ENCODE peak calls at places on chromosomes 6 and 20, in six cellular contexts. E, M, G, H, J and D are unnamed samples.

GRCh38 chr20:57388953-57389694 is 2.1 kb upstream of the RBM38 start:
- DNase-seq in E (peak; percentile 15), M (peak; percentile 58), G (peak; percentile 52), H (peak; percentile 65), J (peak; percentile 81), D (peak; percentile 80)

GRCh38 chr6:53236241-53236640 is 87.6 kb upstream of the GCM1 start:
- DNase-seq in E (no peak), M (no peak), G (no peak), H (no peak), J (no peak), D (no peak)

GRCh38 chr20:12152996-12153395 is 235.3 kb downstream of the BTBD3 start:
- DNase-seq in E (peak; percentile 90), M (peak; percentile 85), G (no peak), H (no peak), J (no peak), D (no peak)

GRCh38 chr6:144637535-144637934 is 352.4 kb downstream of the UTRN start:
- DNase-seq in E (no peak), M (no peak), G (no peak), H (no peak), J (no peak), D (no peak)

GRCh38 chr6:85459224-85459901 is 9.5 kb downstream of the NT5E start:
- DNase-seq in E (peak; percentile 82), M (peak; percentile 68), G (no peak), H (no peak), J (no peak), D (no peak)

GRCh38 chr6:117840541-117840983 is 66.5 kb upstream of the SLC35F1 start:
- DNase-seq in E (peak; percentile 36), M (peak; percentile 57), G (peak; percentile 47), H (peak; percentile 5), J (no peak), D (no peak)

GRCh38 chr6:42260972-42261371 is 43.3 kb upstream of the MRPS10 start:
- DNase-seq in E (no peak), M (peak; percentile 29), G (peak; percentile 17), H (no peak), J (peak; percentile 86), D (peak; percentile 73)

GRCh38 chr20:17961600-17961965 is 7.0 kb downstream of the SNX5 start:
- DNase-seq in E (peak; percentile 33), M (no peak), G (no peak), H (no peak), J (no peak), D (no peak)

GRCh38 chr20:25195962-25196700 is 619 bp downstream of the ENTPD6 start:
- DNase-seq in E (peak; percentile 5), M (peak; percentile 39), G (no peak), H (peak; percentile 58), J (peak; percentile 74), D (peak; percentile 52)

GRCh38 chr6:101722991-101723579 is 329.6 kb downstream of the GRIK2 start:
- DNase-seq in E (peak; percentile 98), M (peak; percentile 82), G (no peak), H (peak; percentile 2), J (no peak), D (no peak)

GRCh38 chr6:157594292-157594691 is 213.3 kb downstream of the ZDHHC14 start:
- DNase-seq in E (no peak), M (no peak), G (no peak), H (no peak), J (no peak), D (no peak)

GRCh38 chr6:140490086-140490485 is 1115.6 kb upstream of the CITED2 start:
- DNase-seq in E (peak; percentile 56), M (no peak), G (no peak), H (no peak), J (no peak), D (no peak)

GRCh38 chr20:25459916-25460590 is 52.6 kb downstream of the GINS1 start:
- DNase-seq in E (no peak), M (no peak), G (no peak), H (no peak), J (no peak), D (no peak)

GRCh38 chr20:36408219-36408618 is 102.1 kb downstream of the DLGAP4 start:
- DNase-seq in E (peak; percentile 28), M (no peak), G (no peak), H (no peak), J (no peak), D (no peak)

GRCh38 chr6:117549606-117550005 is 52.7 kb downstream of the GOPC start:
- DNase-seq in E (no peak), M (no peak), G (no peak), H (no peak), J (no peak), D (no peak)

GRCh38 chr20:47352332-47353223 is 3.9 kb downstream of the ZMYND8 start:
- DNase-seq in E (no peak), M (no peak), G (no peak), H (no peak), J (no peak), D (no peak)

GRCh38 chr6:11770546-11771466 is 7.8 kb downstream of the ADTRP start:
- DNase-seq in E (peak; percentile 100), M (peak; percentile 100), G (no peak), H (peak; percentile 93), J (peak; percentile 48), D (peak; percentile 64)

GRCh38 chr6:37137881-37138568 is 31.9 kb upstream of the PIM1 start:
- DNase-seq in E (peak; percentile 83), M (peak; percentile 91), G (no peak), H (peak; percentile 55), J (peak; percentile 60), D (peak; percentile 94)

GRCh38 chr6:149248688-149249369 is 68.7 kb upstream of the TAB2 start:
- DNase-seq in E (no peak), M (no peak), G (no peak), H (no peak), J (no peak), D (no peak)

GRCh38 chr20:61760321-61761112 is 305.2 kb downstream of the TAF4 start:
- DNase-seq in E (no peak), M (no peak), G (no peak), H (no peak), J (no peak), D (no peak)

GRCh38 chr6:129312865-129313264 is 397.1 kb downstream of the ARHGAP18 start:
- DNase-seq in E (peak; percentile 78), M (peak; percentile 14), G (no peak), H (peak; percentile 62), J (no peak), D (no peak)

GRCh38 chr6:37580164-37580955 is 80.7 kb upstream of the CCDC167 start:
- DNase-seq in E (no peak), M (no peak), G (no peak), H (no peak), J (no peak), D (no peak)

GRCh38 chr6:13395272-13396237 is 67.2 kb upstream of the TBC1D7 start:
- DNase-seq in E (peak; percentile 83), M (peak; percentile 77), G (no peak), H (no peak), J (no peak), D (no peak)

GRCh38 chr6:42569102-42570028 is 5.5 kb downstream of the UBR2 start:
- DNase-seq in E (peak; percentile 95), M (peak; percentile 85), G (no peak), H (peak; percentile 12), J (no peak), D (no peak)

GRCh38 chr6:61867635-61868034 is 418.4 kb downstream of the KHDRBS2 start:
- DNase-seq in E (no peak), M (no peak), G (no peak), H (no peak), J (no peak), D (no peak)

GRCh38 chr6:154508573-154509375 is 1.7 kb downstream of the CNKSR3 start:
- DNase-seq in E (peak; percentile 56), M (peak; percentile 34), G (no peak), H (no peak), J (no peak), D (no peak)

GRCh38 chr20:36542516-36543186 is 1.3 kb downstream of the MYL9 start:
- DNase-seq in E (no peak), M (no peak), G (no peak), H (no peak), J (no peak), D (no peak)

DNA sequence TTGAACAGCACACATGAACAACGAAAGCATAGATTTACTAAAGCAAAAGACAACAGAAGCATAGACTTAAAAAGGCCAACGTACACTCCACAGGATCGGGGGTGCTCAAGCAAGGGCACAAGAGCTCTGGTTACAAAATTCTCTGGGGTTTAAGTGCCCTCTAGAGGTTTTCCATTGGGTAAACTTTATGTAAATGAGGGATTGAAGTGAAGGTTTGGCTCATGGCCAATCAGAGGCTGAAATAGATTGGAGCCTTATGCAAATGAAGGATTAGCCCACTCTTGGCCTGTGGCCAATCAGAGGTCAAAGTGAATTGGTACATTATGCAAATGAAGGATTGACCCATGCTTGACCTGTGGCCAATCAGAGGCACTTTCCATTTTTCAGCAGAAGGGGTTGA is 245.0 kb downstream of the THBS2 start:
- DNase-seq in E (no peak), M (no peak), G (no peak), H (no peak), J (no peak), D (no peak)
- H3K4ac ChIP-seq in E (no peak overlapping the region), M (no peak overlapping the region), G (no peak overlapping the region), H (no peak overlapping the region), J (no peak overlapping the region), D (no peak overlapping the region)

GRCh38 chr6:137492289-137492688 is 1.9 kb downstream of the OLIG3 start:
- DNase-seq in E (no peak), M (no peak), G (no peak), H (no peak), J (no peak), D (no peak)

GRCh38 chr6:137493218-137494038 is 766 bp downstream of the OLIG3 start:
- DNase-seq in E (no peak), M (no peak), G (peak; percentile 51), H (no peak), J (peak; percentile 82), D (peak; percentile 76)

GRCh38 chr6:137494281-137494966 is at the start of gene OLIG3:
- DNase-seq in E (no peak), M (no peak), G (peak; percentile 37), H (no peak), J (peak; percentile 67), D (peak; percentile 88)

GRCh38 chr6:137491478-137491877 is 2.7 kb downstream of the OLIG3 start:
- DNase-seq in E (no peak), M (no peak), G (peak; percentile 15), H (no peak), J (no peak), D (no peak)

GRCh38 chr6:137492771-137493217 is 1.4 kb downstream of the OLIG3 start:
- DNase-seq in E (no peak), M (no peak), G (peak; percentile 11), H (no peak), J (no peak), D (no peak)
- H4K91ac ChIP-seq in E (no peak overlapping the region), M (no peak overlapping the region), G (no peak overlapping the region), H (no peak overlapping the region), J (no peak overlapping the region), D (no peak overlapping the region)

GRCh38 chr6:138404666-138405337 is 779 bp downstream of the HEBP2 start:
- DNase-seq in E (no peak), M (peak; percentile 35), G (no peak), H (no peak), J (peak; percentile 64), D (no peak)
- H3K4ac ChIP-seq in E (peak overlapping the region; percentile 75), M (peak overlapping the region; percentile 54), G (no peak overlapping the region), H (peak overlapping the region; percentile 22), J (no peak overlapping the region), D (no peak overlapping the region)

DNA sequence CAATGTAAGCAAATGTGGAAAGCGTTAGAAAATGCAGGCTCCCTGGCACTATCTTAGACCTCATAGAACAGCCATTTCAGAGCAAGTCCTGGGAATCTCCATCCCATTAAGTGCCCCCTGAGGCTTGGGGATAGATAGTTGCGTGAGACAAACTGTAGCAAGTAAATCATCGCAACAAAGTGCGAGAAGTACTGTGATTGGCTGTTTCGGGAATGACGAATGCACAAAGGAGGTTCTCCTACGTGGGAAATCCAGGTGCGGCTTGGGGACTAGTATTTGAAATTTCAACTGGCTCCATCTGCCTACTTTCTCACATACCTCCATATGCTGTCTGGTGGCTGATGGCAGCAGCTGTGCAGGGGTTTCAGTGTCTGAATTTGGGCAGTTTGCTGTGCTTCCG is 84.5 kb downstream of the PLEKHG1 start:
- DNase-seq in E (no peak), M (no peak), G (no peak), H (no peak), J (no peak), D (no peak)
- H4K91ac ChIP-seq in E (no peak overlapping the region), M (no peak overlapping the region), G (no peak overlapping the region), H (no peak overlapping the region), J (no peak overlapping the region), D (no peak overlapping the region)